ENCODE peak calls at places on chromosomes 4 and X, in seven cellular contexts. P is A549, G is HCT116, V is brain microvascular endothelial cell, T is mammary epithelial cell, Q is transverse colon, S is Peyer's patch. R is an unnamed sample.

GRCh38 chr4:186266699-186267467 is 894 bp downstream of the F11 start:
- DNase-seq in T (no peak), Q (no peak), V (peak), G (no peak), S (no peak), P (no peak), R (no peak)

GRCh38 chr4:77446611-77447010 is 159.0 kb upstream of the CXCL13 start:
- DNase-seq in Q (no peak), P (no peak), T (no peak), G (no peak), V (no peak), S (no peak), R (no peak)

GRCh38 chr4:102172341-102172740 is 172.9 kb downstream of the SLC39A8 start:
- DNase-seq in P (no peak), V (no peak), G (no peak), T (no peak), Q (no peak), S (no peak), R (no peak)

GRCh38 chr4:143558823-143559756 is 45.6 kb downstream of the SMARCA5 start:
- DNase-seq in T (peak), P (peak), S (peak), G (no peak), Q (peak), V (peak), R (no peak)

GRCh38 chr4:3491681-3492405 is 28.7 kb downstream of the DOK7 start:
- DNase-seq in V (peak), S (no peak), T (no peak), G (no peak), Q (no peak), P (no peak), R (peak)

GRCh38 chr4:170853422-170854021 is 763.8 kb upstream of the AADAT start:
- DNase-seq in V (peak), Q (peak), G (peak), S (peak), P (peak), T (peak), R (no peak)

GRCh38 chr4:108492816-108493595 is 127.4 kb upstream of the RPL34 start:
- DNase-seq in V (peak), S (peak), P (peak), G (peak), T (peak), Q (peak), R (no peak)

GRCh38 chrX:17425151-17425550 is 50.2 kb downstream of the NHS start:
- DNase-seq in T (no peak), V (no peak), S (no peak), P (no peak), Q (no peak), G (no peak), R (no peak)

GRCh38 chr4:143286733-143287570 is 49.7 kb upstream of the GAB1 start:
- DNase-seq in P (peak), S (no peak), T (peak), V (peak), Q (no peak), G (no peak), R (peak)

GRCh38 chr4:76153356-76153755 is 5.2 kb upstream of the NUP54 start:
- DNase-seq in Q (no peak), T (no peak), S (no peak), V (no peak), P (no peak), G (no peak), R (no peak)

GRCh38 chr4:37244583-37245390 is at the start of gene NWD2:
- DNase-seq in P (no peak), G (no peak), S (no peak), T (peak), Q (peak), V (no peak), R (no peak)

GRCh38 chrX:906586-906985 is 276.0 kb downstream of the SHOX start:
- DNase-seq in T (no peak), G (no peak), S (no peak), P (no peak), V (no peak), Q (no peak), R (no peak)

GRCh38 chr4:121851354-121851753 is 18.9 kb downstream of the BBS7 start:
- DNase-seq in T (no peak), P (no peak), V (no peak), G (no peak), Q (no peak), S (no peak), R (no peak)

GRCh38 chr4:116664198-116664597 is 421.2 kb downstream of the TRAM1L1 start:
- DNase-seq in Q (no peak), T (no peak), S (no peak), G (no peak), V (no peak), P (no peak), R (no peak)

DNA sequence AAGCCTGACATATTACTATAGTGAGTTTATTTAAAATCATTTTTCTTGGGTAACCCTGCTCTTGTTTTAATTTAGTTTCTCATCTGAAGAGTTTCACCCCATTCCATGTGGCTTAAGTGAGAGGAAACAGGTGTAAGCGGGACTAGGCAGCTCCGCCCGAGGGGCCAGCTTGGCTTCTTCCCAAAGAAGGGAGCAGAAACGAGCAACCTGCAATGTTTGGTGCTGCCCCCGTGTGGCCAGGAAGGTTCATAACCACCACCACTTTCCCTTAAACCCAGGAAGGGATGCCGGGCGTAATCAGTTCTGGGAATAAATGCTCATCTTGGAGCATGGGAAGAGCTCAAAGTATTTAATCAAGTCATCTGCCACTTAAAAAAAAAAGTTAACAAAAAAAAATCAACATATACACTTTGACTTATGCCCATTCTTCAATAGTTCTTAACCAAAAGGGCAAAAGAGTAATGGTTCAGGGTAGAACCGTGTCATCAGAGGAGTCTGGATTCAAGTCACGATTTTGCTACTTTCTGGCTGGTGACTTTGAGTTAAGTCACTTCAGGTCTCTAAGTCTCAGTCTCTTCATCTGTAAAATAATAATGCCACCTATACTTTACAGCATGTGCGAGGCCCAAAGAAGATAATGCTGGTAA is 147.9 kb downstream of the NSUN7 start:
- DNase-seq in Q (peak), G (peak), V (peak), P (peak), S (peak), T (peak), R (no peak)
- H3K4me3 ChIP-seq in Q (no peak), G (no peak), V (no peak), P (peak), S (no peak), T (no peak), R (no peak)

GRCh38 chr4:112766422-112766821 is 129.5 kb downstream of the LARP7 start:
- DNase-seq in P (peak), G (no peak), S (no peak), Q (no peak), V (peak), T (peak), R (no peak)
- TF ChIP-seq CTCF in P (peak), G (peak), S (no peak), Q (no peak), V (peak), T (peak), R (peak)

GRCh38 chr4:6732441-6733357 is 16.7 kb downstream of the BLOC1S4 start:
- DNase-seq in G (peak), T (peak), Q (peak), V (peak), P (peak), S (peak), R (peak)
- H3K27ac ChIP-seq in G (peak), T (peak), Q (peak), V (peak), P (peak), S (peak), R (peak)

DNA sequence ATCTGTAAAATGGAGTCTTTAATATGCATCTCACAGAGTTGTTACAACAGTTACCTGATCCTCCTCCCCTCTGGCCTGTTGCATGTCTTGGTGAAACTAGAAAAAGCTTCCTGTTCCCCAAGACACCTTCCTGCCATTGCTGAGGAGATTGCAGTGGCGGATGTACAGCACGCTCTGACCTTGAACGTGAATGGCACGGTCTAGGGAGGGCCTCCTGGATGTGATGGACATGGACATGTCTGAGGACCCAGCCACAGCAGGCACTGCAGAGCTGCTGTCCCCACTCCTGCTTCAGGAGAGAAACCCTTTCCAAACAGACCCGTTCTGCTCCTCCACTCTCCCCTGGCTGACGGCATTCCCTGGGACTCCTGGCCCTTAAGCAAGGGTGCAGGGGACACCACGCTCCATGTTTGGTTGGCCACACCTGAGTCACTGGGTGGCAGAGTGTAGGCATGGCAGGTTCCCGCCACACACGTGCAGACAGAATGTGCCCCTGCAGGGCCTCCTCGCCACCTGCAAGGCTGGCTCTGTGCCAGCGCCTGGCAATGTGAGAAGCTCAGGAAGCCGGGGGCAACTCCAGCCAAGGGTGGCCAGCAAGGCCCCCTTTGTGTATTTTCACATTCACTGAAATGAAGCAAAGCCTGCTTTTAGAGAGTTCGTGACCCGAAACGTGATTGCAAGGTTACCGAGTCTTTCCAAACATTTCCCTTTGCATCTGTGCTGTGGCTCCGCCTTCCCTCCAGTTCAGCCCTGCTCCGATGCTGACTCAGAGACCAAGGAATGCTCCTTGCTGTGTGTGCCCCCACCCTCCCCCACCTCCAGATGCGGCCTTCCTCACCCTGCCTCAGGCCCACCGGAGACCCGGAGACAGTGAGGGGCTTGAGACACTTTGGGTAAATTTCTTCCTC is 46.0 kb downstream of the HTRA3 start:
- DNase-seq in S (peak), V (peak), G (peak), P (peak), Q (peak), T (peak), R (peak)
- H3K4me3 ChIP-seq in S (no peak), V (no peak), G (no peak), P (no peak), Q (no peak), T (no peak), R (no peak)